ENCODE peak calls at places on chromosomes 2 and 18, in ten cellular contexts. K, Y, W, S, D, V, P, M, R and H are unnamed samples.

GRCh38 chr2:120344991-120345975 is 653 bp upstream of the INHBB start:
- DNase-seq in P (peak; percentile 43), Y (peak; percentile 67), V (no peak), W (peak; percentile 66), K (no peak), S (no peak), D (peak; percentile 28), R (no peak), M (no peak), H (no peak)

GRCh38 chr2:289362-290089 is 1.6 kb upstream of the ALKAL2 start:
- DNase-seq in D (peak; percentile 25), V (peak; percentile 84), S (no peak), Y (peak; percentile 55), P (no peak), K (no peak), M (no peak), R (no peak), W (peak; percentile 28), H (no peak)

GRCh38 chr2:3535794-3536681 is 16.7 kb upstream of the ADI1 start:
- DNase-seq in K (peak; percentile 65), S (peak; percentile 47), Y (no peak), D (peak; percentile 56), V (peak; percentile 90), M (peak; percentile 88), P (no peak), R (no peak), W (no peak), H (peak; percentile 58)

GRCh38 chr2:172253190-172254052 is 150.7 kb upstream of the DLX2 start:
- DNase-seq in R (no peak), S (no peak), W (peak; percentile 18), V (peak; percentile 84), D (peak; percentile 87), K (peak; percentile 63), M (peak; percentile 91), P (peak; percentile 45), Y (no peak), H (peak; percentile 96)

GRCh38 chr2:171575606-171576005 is 53.3 kb downstream of the CYBRD1 start:
- DNase-seq in M (no peak), K (no peak), V (no peak), S (no peak), R (no peak), P (no peak), W (no peak), Y (no peak), D (no peak), H (no peak)

GRCh38 chr2:190354003-190354690 is 10.8 kb downstream of the INPP1 start:
- DNase-seq in M (no peak), Y (no peak), P (no peak), R (no peak), S (no peak), V (no peak), W (no peak), D (no peak), K (peak; percentile 26), H (no peak)

GRCh38 chr2:85216927-85217326 is 83.7 kb downstream of the TCF7L1 start:
- DNase-seq in K (no peak), R (no peak), W (no peak), M (no peak), D (no peak), V (no peak), S (no peak), Y (no peak), P (no peak), H (no peak)

GRCh38 chr2:97660775-97661417 is 2.9 kb downstream of the ACTR1B start:
- DNase-seq in R (no peak), S (no peak), W (no peak), K (no peak), M (no peak), Y (no peak), V (no peak), P (no peak), D (no peak), H (no peak)

GRCh38 chr2:6800553-6800952 is 65.2 kb downstream of the CMPK2 start:
- DNase-seq in D (no peak), W (no peak), P (no peak), S (no peak), K (no peak), R (no peak), M (peak; percentile 21), V (no peak), Y (no peak), H (no peak)

GRCh38 chr2:191103793-191104192 is 47.0 kb downstream of the STAT4 start:
- DNase-seq in Y (no peak), M (no peak), K (no peak), W (no peak), V (no peak), D (no peak), P (no peak), R (no peak), S (no peak), H (no peak)

GRCh38 chr18:76518543-76519155 is 23.6 kb upstream of the ZNF516 start:
- DNase-seq in M (no peak), D (no peak), R (no peak), S (no peak), Y (no peak), K (peak; percentile 30), V (no peak), P (no peak), W (peak; percentile 67), H (peak; percentile 7)

GRCh38 chr2:112712465-112712864 is 8.4 kb upstream of the NT5DC4 start:
- DNase-seq in R (no peak), D (no peak), M (no peak), P (no peak), W (no peak), S (no peak), K (no peak), V (no peak), Y (no peak), H (no peak)

GRCh38 chr18:31102020-31102684 is at the start of gene DSC2:
- DNase-seq in P (no peak), R (no peak), M (peak; percentile 61), V (peak; percentile 85), K (peak; percentile 18), W (peak; percentile 51), Y (peak; percentile 48), S (peak; percentile 15), D (peak; percentile 62), H (no peak)

GRCh38 chr18:24992491-24992890 is 359.5 kb downstream of the ZNF521 start:
- DNase-seq in W (no peak), S (no peak), R (no peak), M (no peak), P (no peak), V (no peak), K (no peak), D (no peak), Y (no peak), H (no peak)

GRCh38 chr18:2406544-2406943 is 164.8 kb downstream of the METTL4 start:
- DNase-seq in W (no peak), D (no peak), R (no peak), M (no peak), Y (no peak), V (no peak), S (no peak), P (no peak), K (no peak), H (peak; percentile 25)

GRCh38 chr2:29443627-29444026 is 328.4 kb downstream of the CLIP4 start:
- DNase-seq in K (no peak), D (no peak), S (no peak), R (peak; percentile 77), W (no peak), M (no peak), Y (no peak), V (no peak), P (no peak), H (no peak)

GRCh38 chr2:165870346-165870745 is 76.3 kb upstream of the GALNT3 start:
- DNase-seq in D (no peak), R (no peak), V (no peak), W (no peak), K (no peak), Y (no peak), P (no peak), M (peak; percentile 13), S (no peak), H (no peak)

GRCh38 chr18:50424877-50425690 is 50.2 kb downstream of the SKA1 start:
- DNase-seq in V (no peak), K (peak; percentile 69), P (no peak), S (peak; percentile 17), W (no peak), Y (no peak), M (peak; percentile 86), D (peak; percentile 45), R (no peak), H (peak; percentile 82)

GRCh38 chr2:207153266-207153990 is 12.3 kb downstream of the KLF7 start:
- DNase-seq in V (no peak), P (no peak), Y (no peak), M (no peak), W (no peak), K (no peak), R (no peak), D (no peak), S (no peak), H (no peak)

GRCh38 chr2:109532728-109533076 is 81.1 kb downstream of the SEPTIN10 start:
- DNase-seq in S (no peak), K (no peak), R (no peak), W (no peak), V (peak; percentile 36), D (no peak), P (no peak), M (no peak), Y (no peak), H (no peak)

GRCh38 chr18:25279961-25280360 is 72.0 kb downstream of the ZNF521 start:
- DNase-seq in Y (no peak), V (no peak), W (no peak), R (no peak), S (no peak), K (no peak), P (no peak), D (no peak), M (no peak), H (no peak)

GRCh38 chr2:120319135-120319534 is 26.8 kb upstream of the INHBB start:
- DNase-seq in D (no peak), R (no peak), W (no peak), M (no peak), V (peak; percentile 68), Y (no peak), K (no peak), S (no peak), P (no peak), H (no peak)

GRCh38 chr18:7817596-7817995 is 250.5 kb downstream of the PTPRM start:
- DNase-seq in M (no peak), K (no peak), R (no peak), V (no peak), D (no peak), S (no peak), P (no peak), W (no peak), Y (no peak), H (no peak)

GRCh38 chr2:174631009-174631981 is 33.7 kb upstream of the WIPF1 start:
- DNase-seq in R (no peak), S (no peak), W (no peak), D (no peak), M (no peak), Y (no peak), V (no peak), K (no peak), P (no peak), H (no peak)

GRCh38 chr18:58495202-58495601 is 133.7 kb downstream of the ALPK2 start:
- DNase-seq in K (no peak), D (no peak), M (no peak), V (peak; percentile 52), R (no peak), P (no peak), Y (no peak), W (no peak), S (no peak), H (no peak)

GRCh38 chr2:101578671-101579070 is 103.8 kb upstream of the RFX8 start:
- DNase-seq in K (no peak), M (no peak), Y (no peak), S (no peak), R (no peak), V (no peak), D (no peak), W (no peak), P (no peak), H (no peak)

GRCh38 chr2:56505885-56506284 is 322.1 kb downstream of the CCDC85A start:
- DNase-seq in D (no peak), P (no peak), S (no peak), K (no peak), M (no peak), R (no peak), Y (no peak), W (no peak), V (no peak), H (peak; percentile 51)

GRCh38 chr2:12721571-12722444 is 5.1 kb downstream of the TRIB2 start:
- DNase-seq in V (no peak), M (no peak), R (no peak), D (no peak), P (no peak), Y (no peak), W (no peak), S (no peak), K (no peak), H (no peak)